ENCODE peak calls at places on chromosomes 16 and 17, in seven cellular contexts. F is mesendoderm, C is IMR-90, E is neuronal stem cell, D is H1, U is trophoblast cell, Z is H9. A is an unnamed sample.

GRCh38 chr16:67943619-67944503 is at the start of gene LCAT:
- DNase-seq in F (no peak), C (no peak), E (no peak), D (no peak), U (no peak), Z (no peak), A (no peak)

GRCh38 chr16:3467920-3468319 is 24.4 kb downstream of the NAA60 start:
- DNase-seq in F (peak), C (peak), E (no peak), D (no peak), U (no peak), Z (no peak), A (peak)

GRCh38 chr17:31758646-31759045 is 100.4 kb downstream of the COPRS start:
- DNase-seq in F (no peak), C (peak), E (no peak), D (no peak), U (no peak), Z (no peak), A (peak)

GRCh38 chr16:24328835-24329418 is 72.8 kb downstream of the CACNG3 start:
- DNase-seq in F (no peak), C (no peak), E (no peak), D (no peak), U (no peak), Z (no peak), A (no peak)

GRCh38 chr17:16584273-16584995 is 15.4 kb upstream of the ZNF287 start:
- DNase-seq in F (peak), C (peak), E (peak), D (peak), U (peak), Z (peak), A (peak)

GRCh38 chr16:68232335-68232734 is 3.6 kb downstream of the ESRP2 start:
- DNase-seq in F (no peak), C (no peak), E (no peak), D (no peak), U (no peak), Z (no peak), A (no peak)

GRCh38 chr17:77257169-77257568 is 116.4 kb downstream of the SEC14L1 start:
- DNase-seq in F (no peak), C (no peak), E (no peak), D (no peak), U (no peak), Z (no peak), A (no peak)

GRCh38 chr17:3750926-3751325 is 27.2 kb downstream of the HASPIN start:
- DNase-seq in F (no peak), C (no peak), E (no peak), D (no peak), U (no peak), Z (no peak), A (no peak)

GRCh38 chr17:20171741-20172377 is 162.7 kb downstream of the SPECC1 start:
- DNase-seq in F (peak), C (peak), E (no peak), D (no peak), U (peak), Z (no peak), A (no peak)

GRCh38 chr17:1577657-1578428 is 15.3 kb upstream of the PITPNA start:
- DNase-seq in F (no peak), C (no peak), E (no peak), D (no peak), U (peak), Z (no peak), A (no peak)

GRCh38 chr17:17694229-17695081 is 13.2 kb downstream of the RAI1 start:
- DNase-seq in F (peak), C (peak), E (no peak), D (no peak), U (peak), Z (peak), A (peak)

GRCh38 chr16:49352923-49353322 is 20.7 kb upstream of the C16orf78 start:
- DNase-seq in F (peak), C (no peak), E (no peak), D (no peak), U (no peak), Z (peak), A (peak)

GRCh38 chr17:50190278-50191069 is 11.0 kb downstream of the COL1A1 start:
- DNase-seq in F (no peak), C (no peak), E (no peak), D (no peak), U (no peak), Z (no peak), A (no peak)

GRCh38 chr16:89720520-89720858 is 209 bp downstream of the VPS9D1 start:
- DNase-seq in F (peak), C (no peak), E (peak), D (no peak), U (no peak), Z (peak), A (peak)

GRCh38 chr17:50364715-50365114 is 8.3 kb downstream of the MRPL27 start:
- DNase-seq in F (peak), C (peak), E (no peak), D (no peak), U (no peak), Z (peak), A (peak)

GRCh38 chr16:8675183-8676159 is 1.1 kb downstream of the ABAT start:
- DNase-seq in F (no peak), C (no peak), E (no peak), D (no peak), U (no peak), Z (no peak), A (no peak)

GRCh38 chr16:3825940-3826339 is 54.6 kb downstream of the CREBBP start:
- DNase-seq in F (no peak), C (no peak), E (no peak), D (no peak), U (peak), Z (no peak), A (no peak)

GRCh38 chr17:28973414-28973813 is 22.1 kb upstream of the PHF12 start:
- DNase-seq in F (no peak), C (peak), E (no peak), D (no peak), U (no peak), Z (no peak), A (peak)

GRCh38 chr17:57899822-57900221 is 50.0 kb upstream of the MRPS23 start:
- DNase-seq in F (no peak), C (no peak), E (no peak), D (no peak), U (no peak), Z (no peak), A (no peak)

GRCh38 chr17:48340916-48341315 is 89.1 kb downstream of the SKAP1 start:
- DNase-seq in F (no peak), C (no peak), E (no peak), D (no peak), U (no peak), Z (no peak), A (no peak)

GRCh38 chr17:56596741-56597494 is 3.4 kb downstream of the NOG start:
- DNase-seq in F (no peak), C (no peak), E (peak), D (no peak), U (no peak), Z (peak), A (peak)

GRCh38 chr16:88539652-88540345 is 30.4 kb upstream of the ZC3H18 start:
- DNase-seq in F (peak), C (no peak), E (no peak), D (no peak), U (no peak), Z (no peak), A (no peak)

GRCh38 chr17:2181206-2181983 is 122.2 kb downstream of the SMG6 start:
- DNase-seq in F (peak), C (peak), E (no peak), D (no peak), U (peak), Z (no peak), A (peak)

GRCh38 chr17:20925954-20926353 is 116.9 kb downstream of the USP22 start:
- DNase-seq in F (no peak), C (no peak), E (no peak), D (no peak), U (no peak), Z (no peak), A (no peak)

GRCh38 chr16:14280541-14280940 is 209.4 kb downstream of the MRTFB start:
- DNase-seq in F (no peak), C (no peak), E (no peak), D (no peak), U (no peak), Z (no peak), A (no peak)

GRCh38 chr16:14278749-14279148 is 207.6 kb downstream of the MRTFB start:
- DNase-seq in F (no peak), C (no peak), E (no peak), D (no peak), U (no peak), Z (no peak), A (no peak)

GRCh38 chr16:14275934-14276333 is 204.8 kb downstream of the MRTFB start:
- DNase-seq in F (no peak), C (no peak), E (no peak), D (no peak), U (no peak), Z (no peak), A (no peak)
- H3K18ac ChIP-seq in F (no peak), C (no peak), E (no peak), D (no peak), U (no peak), Z (no peak), A (no peak)

DNA sequence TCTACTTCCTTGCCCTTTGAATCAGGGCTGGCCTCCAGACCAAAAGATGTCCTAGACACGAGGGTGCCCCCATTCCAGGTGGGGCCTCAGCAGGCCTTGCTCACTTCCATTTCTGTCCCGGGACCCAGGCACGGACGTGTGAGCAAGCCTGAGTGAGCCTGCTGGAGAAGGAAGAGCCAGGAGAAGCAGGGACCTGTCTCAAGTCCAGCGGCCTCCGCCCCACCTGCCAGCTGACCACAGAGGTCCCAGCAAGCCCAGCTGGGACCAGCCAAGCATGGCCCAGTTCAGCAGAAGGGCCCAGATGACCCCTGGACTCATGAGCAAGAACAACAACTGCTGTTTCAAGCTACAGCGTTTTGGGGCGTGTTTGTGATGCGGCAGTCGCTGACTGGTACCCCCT is 24.7 kb downstream of the RBFOX3 start:
- DNase-seq in F (no peak), C (no peak), E (no peak), D (no peak), U (no peak), Z (no peak), A (no peak)
- H2BK5ac ChIP-seq in F (no peak), C (no peak), E (no peak), D (no peak), U (no peak), Z (no peak), A (no peak)

GRCh38 chr17:46834846-46835245 is 16.4 kb upstream of the WNT3 start:
- DNase-seq in F (no peak), C (no peak), E (no peak), D (no peak), U (no peak), Z (no peak), A (no peak)

GRCh38 chr17:46839211-46839610 is 12.2 kb upstream of the WNT9B start:
- DNase-seq in F (no peak), C (no peak), E (no peak), D (no peak), U (no peak), Z (no peak), A (no peak)

GRCh38 chr17:46833840-46834208 is 15.3 kb upstream of the WNT3 start:
- DNase-seq in F (no peak), C (no peak), E (no peak), D (no peak), U (no peak), Z (no peak), A (no peak)

GRCh38 chr17:46837521-46837920 is 13.9 kb upstream of the WNT9B start:
- DNase-seq in F (no peak), C (no peak), E (no peak), D (no peak), U (no peak), Z (no peak), A (no peak)

DNA sequence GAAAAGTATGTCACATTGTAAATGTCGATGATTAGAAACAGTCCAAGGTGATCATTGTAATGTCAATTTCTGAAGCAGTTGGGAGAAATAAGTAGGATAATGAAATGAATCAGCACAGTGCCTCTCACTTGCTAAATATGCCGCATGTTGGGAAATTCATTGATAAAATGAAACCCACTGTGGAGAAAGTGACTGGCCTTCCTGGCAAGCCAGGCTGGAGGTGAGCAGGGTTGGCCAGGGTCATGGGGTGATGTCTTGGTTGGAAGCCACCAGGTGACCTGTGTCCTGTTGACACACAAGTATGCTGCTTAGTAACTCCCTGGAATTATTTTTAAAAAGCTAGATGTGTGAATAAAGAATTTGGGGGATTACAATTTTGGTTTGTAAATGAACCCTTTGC is 14.9 kb upstream of the WNT9B start:
- DNase-seq in F (no peak), C (no peak), E (no peak), D (no peak), U (no peak), Z (no peak), A (no peak)
- H3K23ac ChIP-seq in F (no peak), C (no peak), E (no peak), D (no peak), U (no peak), Z (no peak), A (no peak)

GRCh38 chr17:4780325-4781010 is 5.7 kb downstream of the VMO1 start:
- DNase-seq in F (no peak), C (no peak), E (no peak), D (no peak), U (peak), Z (no peak), A (no peak)

GRCh38 chr17:4772235-4772613 is 538 bp downstream of the TM4SF5 start:
- DNase-seq in F (no peak), C (no peak), E (no peak), D (no peak), U (no peak), Z (no peak), A (no peak)

GRCh38 chr17:4782652-4783051 is 3.5 kb downstream of the VMO1 start:
- DNase-seq in F (no peak), C (no peak), E (no peak), D (no peak), U (no peak), Z (peak), A (no peak)

GRCh38 chr17:4777969-4778760 is 6.5 kb downstream of the TM4SF5 start:
- DNase-seq in F (peak), C (peak), E (no peak), D (no peak), U (peak), Z (no peak), A (no peak)
- H3K18ac ChIP-seq in F (no peak), C (no peak), E (no peak), D (no peak), U (no peak), Z (no peak), A (no peak)

GRCh38 chr17:59427996-59428395 is 96.5 kb downstream of the YPEL2 start:
- DNase-seq in F (no peak), C (no peak), E (no peak), D (no peak), U (no peak), Z (no peak), A (peak)
- H2BK5ac ChIP-seq in F (no peak), C (no peak), E (no peak), D (no peak), U (peak), Z (no peak), A (no peak)

GRCh38 chr16:79826732-79827514 is 226.4 kb upstream of the MAF start:
- DNase-seq in F (no peak), C (no peak), E (no peak), D (no peak), U (no peak), Z (no peak), A (peak)
- H3K23ac ChIP-seq in F (no peak), C (no peak), E (no peak), D (no peak), U (no peak), Z (no peak), A (no peak)

GRCh38 chr16:2388875-2389433 is 40.3 kb upstream of the CCNF start:
- DNase-seq in F (no peak), C (peak), E (no peak), D (no peak), U (peak), Z (no peak), A (no peak)
- H3K18ac ChIP-seq in F (no peak), C (no peak), E (no peak), D (no peak), U (no peak), Z (no peak), A (no peak)

DNA sequence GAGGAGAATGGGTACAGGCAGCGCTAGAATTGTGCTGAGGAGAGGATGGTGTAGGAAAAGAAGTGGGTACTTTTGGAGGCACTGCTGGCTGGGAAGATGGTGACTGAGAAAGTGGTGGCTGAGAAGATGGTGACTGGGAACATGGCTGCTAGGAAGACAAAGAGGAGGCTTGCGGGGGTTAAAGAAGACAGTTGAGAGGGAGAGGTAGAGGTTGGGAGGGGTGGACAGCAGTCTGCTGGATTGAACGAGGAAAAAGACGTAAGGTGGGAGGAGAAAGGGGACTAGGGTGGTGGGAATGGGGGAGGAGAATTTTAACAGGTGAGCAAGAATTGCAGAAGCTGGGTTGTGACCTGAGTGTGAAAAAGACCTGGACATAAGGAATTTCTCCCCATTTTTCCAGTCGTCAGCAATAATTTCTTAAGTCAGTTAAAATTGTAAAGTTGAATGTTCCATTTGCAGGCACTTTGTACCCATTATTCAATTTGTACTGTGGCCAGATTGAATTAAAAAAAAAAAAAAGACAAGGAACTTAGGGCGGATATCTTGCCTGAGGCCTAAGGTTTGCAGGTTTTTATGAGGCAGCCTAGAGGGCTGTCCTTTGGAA is 2450.0 kb downstream of the TP53TG3F start:
- DNase-seq in F (no peak), C (no peak), E (no peak), D (no peak), U (no peak), Z (no peak), A (no peak)
- H2BK5ac ChIP-seq in F (no peak), C (no peak), E (no peak), D (no peak), U (no peak), Z (no peak), A (no peak)

DNA sequence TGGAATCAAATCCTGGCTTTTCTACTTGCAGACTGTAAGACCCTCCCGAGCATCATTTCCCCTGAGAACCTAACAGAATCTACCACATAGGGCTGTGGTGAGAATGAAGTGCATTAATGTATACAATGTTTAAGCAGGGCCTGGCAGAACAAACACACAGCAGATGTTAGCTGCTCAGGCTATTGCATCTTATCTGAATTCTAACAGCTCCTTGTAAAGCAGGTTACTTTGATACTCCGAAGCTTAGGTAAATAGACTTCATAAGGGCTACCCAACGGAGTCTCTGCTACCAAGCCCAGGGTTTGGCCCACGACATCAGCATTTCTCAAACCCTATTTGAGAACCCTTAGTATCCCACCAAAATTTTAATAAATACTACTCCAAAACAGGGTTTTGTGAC is 24.4 kb upstream of the NOS2 start:
- DNase-seq in F (no peak), C (no peak), E (no peak), D (no peak), U (no peak), Z (no peak), A (no peak)
- H3K23ac ChIP-seq in F (no peak), C (no peak), E (no peak), D (no peak), U (no peak), Z (no peak), A (no peak)

A was measured in mesenchymal stem cell.